ENCODE peak calls at places on chromosomes 16 and 17, in four cellular contexts. T is RWPE1; C is effector CD4-positive, alpha-beta T cell; E is BJ. O is an unnamed sample.

GRCh38 chr16:67116388-67117311 is 6.9 kb downstream of the PHAF1 start:
- DNase-seq in T (no peak), C (no peak), E (no peak), O (no peak)

GRCh38 chr16:54286330-54287017 is at the start of gene IRX3:
- DNase-seq in T (peak), C (no peak), E (peak), O (peak)

GRCh38 chr16:13076878-13077277 is 175.5 kb downstream of the SHISA9 start:
- DNase-seq in T (no peak), C (no peak), E (no peak), O (no peak)

GRCh38 chr17:15285466-15285865 is 20.3 kb upstream of the PMP22 start:
- DNase-seq in T (no peak), C (no peak), E (no peak), O (no peak)

GRCh38 chr16:72493681-72494415 is 321.9 kb upstream of the PMFBP1 start:
- DNase-seq in T (no peak), C (no peak), E (peak), O (peak)

GRCh38 chr17:35214631-35215273 is 20.6 kb upstream of the SLC35G3 start:
- DNase-seq in T (no peak), C (peak), E (no peak), O (no peak)

GRCh38 chr17:5757306-5757907 is 173.1 kb upstream of the NLRP1 start:
- DNase-seq in T (no peak), C (no peak), E (no peak), O (no peak)

GRCh38 chr16:7835032-7835431 is 502.4 kb downstream of the RBFOX1 start:
- DNase-seq in T (no peak), C (no peak), E (no peak), O (no peak)

GRCh38 chr16:10942352-10943297 is at the start of gene DEXI:
- DNase-seq in T (peak), C (peak), E (peak), O (no peak)

GRCh38 chr17:30240177-30240576 is 4.7 kb upstream of the SLC6A4 start:
- DNase-seq in T (no peak), C (no peak), E (no peak), O (no peak)

GRCh38 chr16:25060920-25061319 is 45.8 kb upstream of the ARHGAP17 start:
- DNase-seq in T (no peak), C (no peak), E (no peak), O (no peak)

GRCh38 chr17:39787038-39787437 is 49.3 kb downstream of the GRB7 start:
- DNase-seq in T (no peak), C (no peak), E (no peak), O (no peak)

GRCh38 chr17:38674013-38674748 is 576 bp downstream of the EPOP start:
- DNase-seq in T (no peak), C (no peak), E (no peak), O (no peak)

GRCh38 chr17:68296217-68297140 is 5.2 kb downstream of the ARSG start:
- DNase-seq in T (no peak), C (peak), E (no peak), O (no peak)

GRCh38 chr17:2370211-2370589 is 30.7 kb downstream of the MNT start:
- DNase-seq in T (no peak), C (no peak), E (no peak), O (no peak)

GRCh38 chr17:75785016-75785769 is 587 bp downstream of the UNK start:
- DNase-seq in T (peak), C (peak), E (no peak), O (no peak)

GRCh38 chr16:11735801-11736200 is 6.9 kb downstream of the TXNDC11 start:
- DNase-seq in T (no peak), C (no peak), E (no peak), O (no peak)

GRCh38 chr17:27315796-27316465 is 22.0 kb downstream of the WSB1 start:
- DNase-seq in T (no peak), C (no peak), E (no peak), O (no peak)

GRCh38 chr17:13114601-13115024 is 96.8 kb upstream of the ELAC2 start:
- DNase-seq in T (peak), C (no peak), E (peak), O (peak)

GRCh38 chr17:57811633-57812280 is 38.1 kb downstream of the MRPS23 start:
- DNase-seq in T (no peak), C (no peak), E (no peak), O (no peak)

GRCh38 chr17:41013181-41013580 is 4.3 kb upstream of the KRTAP3-1 start:
- DNase-seq in T (no peak), C (no peak), E (peak), O (no peak)

GRCh38 chr17:51166987-51167931 is 1.0 kb downstream of the NME2 start:
- DNase-seq in T (peak), C (peak), E (no peak), O (no peak)

GRCh38 chr17:57459286-57459915 is 203.1 kb downstream of the MSI2 start:
- DNase-seq in T (no peak), C (no peak), E (no peak), O (no peak)

GRCh38 chr16:88614818-88615580 is 23.4 kb upstream of the IL17C start:
- DNase-seq in T (no peak), C (no peak), E (no peak), O (no peak)

GRCh38 chr16:5231246-5231759 is 133.7 kb upstream of the EEF2KMT start:
- DNase-seq in T (no peak), C (no peak), E (no peak), O (no peak)

GRCh38 chr17:16262201-16262600 is 45.2 kb downstream of the PIGL start:
- DNase-seq in T (no peak), C (no peak), E (no peak), O (no peak)

GRCh38 chr16:4200000-4200780 is 41.7 kb downstream of the SRL start:
- DNase-seq in T (peak), C (no peak), E (peak), O (no peak)

GRCh38 chr16:57257455-57258070 is 12.5 kb downstream of the ARL2BP start:
- DNase-seq in T (no peak), C (no peak), E (no peak), O (no peak)

GRCh38 chr16:88297178-88297720 is 85.5 kb upstream of the ZNF469 start:
- DNase-seq in T (no peak), C (no peak), E (no peak), O (no peak)

GRCh38 chr16:67034478-67034877 is 5.5 kb downstream of the CBFB start:
- DNase-seq in T (no peak), C (no peak), E (no peak), O (no peak)

GRCh38 chr16:66293932-66294331 is 72.6 kb upstream of the CDH5 start:
- DNase-seq in T (no peak), C (no peak), E (no peak), O (no peak)

GRCh38 chr16:53859995-53860540 is 156.1 kb downstream of the FTO start:
- DNase-seq in T (no peak), C (no peak), E (no peak), O (no peak)

GRCh38 chr17:45850011-45850410 is 5.3 kb downstream of the SPPL2C start:
- DNase-seq in T (no peak), C (no peak), E (no peak), O (no peak)

GRCh38 chr16:10103096-10103495 is 79.1 kb downstream of the GRIN2A start:
- DNase-seq in T (no peak), C (no peak), E (no peak), O (no peak)

GRCh38 chr17:292531-293382 is 59.9 kb downstream of the RPH3AL start:
- DNase-seq in T (no peak), C (no peak), E (no peak), O (no peak)

GRCh38 chr17:42459983-42460300 is 1.3 kb downstream of the ATP6V0A1 start:
- DNase-seq in T (peak), C (no peak), E (no peak), O (no peak)

GRCh38 chr17:43389022-43389947 is 9.5 kb upstream of the ARL4D start:
- DNase-seq in T (peak), C (peak), E (no peak), O (no peak)

O was measured in AG04449.